ENCODE peak calls at places on chromosomes 5 and 9, in ten cellular contexts. I is HCT116, G is spleen, U is transverse colon, K is H1, B is SK-N-SH, S is SK-N-MC, Y is esophagus muscularis mucosa, T is HepG2, R is GM23338. F is an unnamed sample.
A peak's percentile ranks its signal among the peaks of the same experiment; 100 is the strongest.

GRCh38 chr5:96924016-96924443 is 11.8 kb upstream of the LNPEP start:
- DNase-seq in I (no peak), G (no peak), U (no peak), K (no peak), B (peak; percentile 24), S (no peak), Y (no peak), T (no peak), R (no peak), F (no peak)

GRCh38 chr5:83688321-83688720 is 32.3 kb downstream of the HAPLN1 start:
- DNase-seq in I (no peak), G (no peak), U (no peak), K (no peak), B (no peak), S (no peak), Y (no peak), T (no peak), R (no peak), F (no peak)

GRCh38 chr5:95178046-95178651 is 106.7 kb downstream of the MCTP1 start:
- DNase-seq in I (peak; percentile 29), G (no peak), U (no peak), K (peak; percentile 71), B (no peak), S (peak; percentile 67), Y (no peak), T (peak; percentile 7), R (peak; percentile 90), F (no peak)

GRCh38 chr5:91641730-91642350 is 258.7 kb upstream of the ARRDC3 start:
- DNase-seq in I (peak; percentile 34), G (no peak), U (no peak), K (no peak), B (peak; percentile 22), S (peak; percentile 76), Y (no peak), T (peak; percentile 31), R (peak; percentile 74), F (no peak)

GRCh38 chr5:10699987-10700386 is 61.0 kb downstream of the DAP start:
- DNase-seq in I (no peak), G (no peak), U (no peak), K (no peak), B (no peak), S (no peak), Y (no peak), T (no peak), R (no peak), F (no peak)

GRCh38 chr5:177304392-177305119 is 957 bp downstream of the PRELID1 start:
- DNase-seq in I (no peak), G (peak; percentile 86), U (peak; percentile 75), K (no peak), B (peak; percentile 48), S (no peak), Y (no peak), T (peak; percentile 55), R (no peak), F (no peak)

GRCh38 chr5:93088997-93089396 is 492.0 kb downstream of the NR2F1-AS1 start:
- DNase-seq in I (no peak), G (no peak), U (no peak), K (no peak), B (no peak), S (no peak), Y (no peak), T (no peak), R (no peak), F (no peak)

GRCh38 chr9:126692759-126693427 is 79.2 kb downstream of the LMX1B start:
- DNase-seq in I (no peak), G (peak; percentile 61), U (no peak), K (no peak), B (no peak), S (no peak), Y (no peak), T (no peak), R (no peak), F (peak; percentile 34)

GRCh38 chr5:97838214-97838613 is 655.2 kb upstream of the RIOK2 start:
- DNase-seq in I (peak; percentile 48), G (no peak), U (no peak), K (no peak), B (no peak), S (peak; percentile 30), Y (no peak), T (no peak), R (no peak), F (no peak)

GRCh38 chr5:174542037-174542436 is 182.3 kb upstream of the MSX2 start:
- DNase-seq in I (no peak), G (no peak), U (no peak), K (no peak), B (no peak), S (no peak), Y (no peak), T (no peak), R (no peak), F (no peak)

GRCh38 chr9:131239307-131239975 is 36.9 kb downstream of the FAM78A start:
- DNase-seq in I (no peak), G (no peak), U (no peak), K (no peak), B (no peak), S (no peak), Y (no peak), T (no peak), R (no peak), F (no peak)

GRCh38 chr5:111013011-111013410 is 58.5 kb upstream of the TSLP start:
- DNase-seq in I (no peak), G (no peak), U (no peak), K (no peak), B (no peak), S (no peak), Y (no peak), T (no peak), R (no peak), F (no peak)

GRCh38 chr9:111449705-111450104 is 34.5 kb downstream of the ECPAS start:
- DNase-seq in I (no peak), G (no peak), U (no peak), K (no peak), B (no peak), S (no peak), Y (no peak), T (no peak), R (no peak), F (no peak)

GRCh38 chr5:95907740-95908706 is 53.6 kb downstream of the ELL2 start:
- DNase-seq in I (no peak), G (no peak), U (no peak), K (no peak), B (no peak), S (no peak), Y (no peak), T (no peak), R (no peak), F (no peak)

DNA sequence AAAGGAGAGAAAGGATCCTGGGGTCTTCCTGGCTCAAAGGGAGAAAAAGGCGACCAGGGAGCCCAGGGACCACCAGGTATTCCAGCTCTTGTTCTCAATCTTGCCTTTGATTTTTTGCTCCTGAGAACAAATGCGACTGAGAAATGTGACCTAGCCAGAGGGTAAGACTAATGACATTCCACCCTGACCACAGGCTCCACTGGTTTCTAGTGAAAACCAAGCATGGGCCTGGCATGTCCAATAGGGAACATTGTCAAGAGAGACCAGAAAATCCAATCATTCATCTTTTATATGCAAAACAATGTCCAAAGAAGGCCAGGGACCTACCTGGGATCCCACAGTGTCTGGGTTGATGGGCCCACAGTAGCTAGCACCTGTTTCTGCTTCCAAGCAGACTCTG is 50.3 kb upstream of the TGFBR1 start:
- DNase-seq in I (no peak), G (no peak), U (no peak), K (no peak), B (no peak), S (no peak), Y (no peak), T (no peak), R (no peak), F (no peak)
- H3K4me3 ChIP-seq in I (no peak overlapping the region), G (no peak overlapping the region), U (no peak overlapping the region), K (no peak overlapping the region), B (no peak overlapping the region), S (no peak overlapping the region), Y (no peak overlapping the region), T (no peak overlapping the region), R (no peak overlapping the region), F (no peak overlapping the region)

GRCh38 chr9:129496187-129497063 is 124.5 kb downstream of the C9orf50 start:
- DNase-seq in I (peak; percentile 72), G (peak; percentile 93), U (peak; percentile 89), K (peak; percentile 95), B (peak; percentile 89), S (no peak), Y (peak; percentile 99), T (peak; percentile 81), R (peak; percentile 98), F (peak; percentile 97)
- TF ChIP-seq POLR2AphosphoS5 in I (peak; percentile 25), G (peak; percentile 88), U (peak; percentile 74), K (no peak), B (peak; percentile 94), S (peak; percentile 57), Y (no peak), T (peak; percentile 64), R (no peak), F (peak; percentile 56)

GRCh38 chr5:143180751-143181150 is 222.7 kb downstream of the NR3C1 start:
- DNase-seq in I (no peak), G (no peak), U (no peak), K (no peak), B (no peak), S (no peak), Y (no peak), T (no peak), R (no peak), F (no peak)
- H3K36me3 ChIP-seq in I (no peaks in the 10 kb centered on the region), G (no peaks in the 10 kb centered on the region), U (no peaks in the 10 kb centered on the region), K (no peaks in the 10 kb centered on the region), B (no peaks in the 10 kb centered on the region), S (no peaks in the 10 kb centered on the region), Y (no peaks in the 10 kb centered on the region), T (peaks cover 3% of the 10 kb centered on the region), R (no peaks in the 10 kb centered on the region), F (no peaks in the 10 kb centered on the region)

GRCh38 chr5:123512631-123513461 is 869 bp downstream of the CSNK1G3 start:
- DNase-seq in I (no peak), G (peak; percentile 92), U (peak; percentile 43), K (peak; percentile 59), B (peak; percentile 78), S (no peak), Y (no peak), T (peak; percentile 39), R (peak; percentile 43), F (peak; percentile 83)

GRCh38 chr5:123514615-123515355 is 2.8 kb downstream of the CSNK1G3 start:
- DNase-seq in I (no peak), G (no peak), U (no peak), K (no peak), B (no peak), S (no peak), Y (no peak), T (peak; percentile 61), R (no peak), F (no peak)

GRCh38 chr5:123511648-123512605 is at the start of gene CSNK1G3:
- DNase-seq in I (peak; percentile 96), G (peak; percentile 96), U (peak; percentile 97), K (peak; percentile 91), B (peak; percentile 91), S (peak; percentile 73), Y (peak; percentile 99), T (peak; percentile 93), R (peak; percentile 98), F (peak; percentile 98)

GRCh38 chr5:123508441-123508840 is 3.5 kb upstream of the CSNK1G3 start:
- DNase-seq in I (no peak), G (no peak), U (no peak), K (no peak), B (no peak), S (no peak), Y (no peak), T (no peak), R (no peak), F (no peak)

DNA sequence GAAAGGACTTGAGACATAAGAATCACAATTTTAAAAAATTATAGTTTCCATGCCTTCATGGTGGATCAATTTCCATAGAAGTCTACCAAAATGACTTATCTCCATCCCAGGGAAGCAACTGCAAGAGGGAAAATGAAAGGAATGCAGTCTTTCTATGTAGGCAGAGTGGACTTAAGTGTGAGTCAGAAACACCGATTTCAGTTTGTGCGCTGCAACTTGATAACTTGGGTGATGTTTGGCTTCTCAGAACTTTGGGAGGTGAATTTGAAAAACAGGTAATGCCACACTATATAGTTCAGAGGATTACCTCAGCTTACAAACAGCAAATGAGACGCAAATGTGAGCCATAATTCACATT is 708 bp upstream of the CSNK1G3 start:
- DNase-seq in I (no peak), G (no peak), U (no peak), K (no peak), B (no peak), S (no peak), Y (no peak), T (peak; percentile 24), R (peak; percentile 17), F (no peak)
- H3K4me3 ChIP-seq in I (peak overlapping the region; percentile 77), G (peak overlapping the region; percentile 87), U (peak overlapping the region; percentile 32), K (peak overlapping the region; percentile 66), B (peak overlapping the region; percentile 76), S (peak overlapping the region; percentile 94), Y (peak overlapping the region; percentile 91), T (peak overlapping the region; percentile 60), R (peak overlapping the region; percentile 52), F (peak overlapping the region; percentile 97)